ENCODE peak calls at places on chromosomes 16 and 17, in eight cellular contexts. G, E, V, C, H, L, O and A are unnamed samples.

GRCh38 chr17:56085576-56086267 is 67.6 kb upstream of the ANKFN1 start:
- DNase-seq in L (no peak), V (no peak), E (no peak), H (no peak), O (no peak), C (no peak), G (no peak), A (no peak)

GRCh38 chr17:29607557-29608195 is 14.7 kb downstream of the ANKRD13B start:
- DNase-seq in H (no peak), E (no peak), V (no peak), G (no peak), L (no peak), C (no peak), O (no peak), A (no peak)

GRCh38 chr16:15972046-15972868 is 22.8 kb downstream of the ABCC1 start:
- DNase-seq in H (no peak), E (no peak), O (no peak), C (no peak), L (no peak), G (no peak), V (no peak), A (no peak)

GRCh38 chr17:71237903-71238538 is 882.8 kb upstream of the SOX9 start:
- DNase-seq in C (no peak), O (no peak), V (no peak), G (peak), E (peak), H (no peak), L (peak), A (peak)

GRCh38 chr16:73228649-73229048 is 180.7 kb upstream of the ZFHX3 start:
- DNase-seq in G (no peak), C (peak), H (no peak), O (no peak), L (no peak), E (peak), V (no peak), A (no peak)

GRCh38 chr16:58306327-58306726 is 11.5 kb upstream of the PRSS54 start:
- DNase-seq in H (peak), E (peak), C (peak), G (peak), V (peak), O (no peak), L (peak), A (peak)

GRCh38 chr16:578870-579405 is 9.2 kb downstream of the PIGQ start:
- DNase-seq in V (peak), G (no peak), E (peak), L (peak), C (peak), O (peak), H (peak), A (no peak)

GRCh38 chr17:7235693-7236665 is 1.7 kb upstream of the DVL2 start:
- DNase-seq in C (no peak), V (no peak), L (peak), H (no peak), O (no peak), G (no peak), E (no peak), A (no peak)

GRCh38 chr17:50194441-50195195 is 6.8 kb downstream of the COL1A1 start:
- DNase-seq in C (no peak), L (no peak), G (no peak), H (no peak), V (no peak), E (no peak), O (no peak), A (no peak)

GRCh38 chr16:89722392-89723278 is 1.3 kb downstream of the ZNF276 start:
- DNase-seq in L (peak), E (peak), C (peak), O (peak), G (peak), V (peak), H (no peak), A (peak)

GRCh38 chr16:83967091-83967490 is 953 bp upstream of the NECAB2 start:
- DNase-seq in O (no peak), V (no peak), C (no peak), H (no peak), L (no peak), G (no peak), E (no peak), A (no peak)

GRCh38 chr17:68462381-68463210 is 5.3 kb upstream of the WIPI1 start:
- DNase-seq in L (peak), G (peak), C (peak), E (peak), V (peak), H (peak), O (peak), A (peak)

GRCh38 chr16:58026705-58027340 is 1.3 kb downstream of the MMP15 start:
- DNase-seq in G (no peak), O (peak), H (no peak), E (no peak), V (peak), C (no peak), L (peak), A (no peak)

GRCh38 chr17:30274887-30275286 is 16.9 kb downstream of the BLMH start:
- DNase-seq in E (no peak), L (no peak), G (no peak), C (no peak), O (no peak), V (no peak), H (no peak), A (no peak)

GRCh38 chr17:49203796-49204195 is 6.6 kb downstream of the GNGT2 start:
- DNase-seq in H (no peak), O (no peak), E (no peak), L (no peak), V (no peak), G (no peak), C (no peak), A (no peak)

DNA sequence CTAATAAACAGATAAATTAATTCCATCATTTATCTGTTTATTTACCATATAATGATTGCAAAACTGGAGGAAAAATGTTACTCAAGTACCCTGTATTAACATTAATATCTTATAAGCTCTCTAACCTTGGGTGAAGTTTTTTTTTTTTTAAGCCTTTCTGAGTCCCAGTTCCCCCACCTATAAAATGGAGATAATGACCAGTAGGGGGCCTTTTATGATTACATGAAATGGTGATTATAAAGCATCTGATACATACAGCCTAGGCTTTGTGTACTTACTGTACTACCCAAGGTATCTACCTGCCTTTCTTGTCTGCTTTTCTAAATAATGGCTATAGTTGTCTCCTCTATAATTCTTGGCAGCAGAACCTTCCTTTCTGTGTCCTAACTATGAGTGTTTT is 22.6 kb downstream of the LRRC36 start:
- DNase-seq in L (no peak), H (peak), G (peak), V (peak), O (no peak), C (peak), E (peak), A (no peak)
- TF ChIP-seq CTCF in L (peak), H (peak), G (peak), V (peak), O (peak), C (peak), E (peak), A (peak)

DNA sequence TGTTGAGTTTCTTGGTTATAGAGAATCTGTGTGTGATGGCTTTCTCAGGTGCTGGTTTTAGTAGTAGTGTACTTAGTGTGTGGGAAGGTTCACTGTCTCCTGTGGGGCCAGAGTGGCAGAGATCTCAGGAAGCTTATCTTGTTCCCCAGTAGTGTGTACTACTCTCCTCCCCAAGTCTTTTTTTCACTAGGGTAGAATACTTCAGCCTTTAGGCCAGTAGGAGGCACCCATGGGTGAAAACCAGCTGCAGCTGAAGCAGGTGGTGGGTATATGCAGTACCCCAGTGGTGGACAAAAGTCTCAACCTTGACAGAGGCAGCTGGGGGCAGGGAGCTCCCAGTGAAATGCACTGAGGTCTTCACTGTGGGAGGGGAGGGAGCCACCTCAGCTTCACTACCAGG is 109.9 kb downstream of the PHKB start:
- DNase-seq in E (no peak), C (no peak), G (no peak), O (no peak), L (no peak), V (no peak), H (no peak), A (no peak)
- H2AFZ ChIP-seq in E (no peak), C (no peak), G (no peak), O (no peak), L (no peak), V (no peak), H (no peak), A (no peak)

GRCh38 chr17:14304222-14304844 is 3.5 kb downstream of the HS3ST3B1 start:
- DNase-seq in L (no peak), G (no peak), H (no peak), O (no peak), V (no peak), E (no peak), C (no peak), A (no peak)
- TF ChIP-seq EZH2 in L (peak), G (no peak), H (no peak), O (peak), V (peak), E (no peak), C (no peak), A (no peak)

GRCh38 chr17:18028684-18029540 is 10.1 kb downstream of the ATPAF2 start:
- DNase-seq in H (no peak), G (no peak), C (no peak), L (no peak), V (no peak), O (no peak), E (no peak), A (no peak)
- TF ChIP-seq CTCF in H (no peak), G (no peak), C (no peak), L (no peak), V (no peak), O (no peak), E (no peak), A (no peak)